ENCODE peak calls at places on chromosomes 12 and 14, in seven cellular contexts. One of them, this sample, is unnamed.

GRCh38 chr12:25435431-25435830 is 117.7 kb downstream of the LMNTD1 start:
- DNase-seq in heart left ventricle: no peak
- DNase-seq in neural progenitor cell: no peak
- DNase-seq in BJ: no peak
- DNase-seq in fibroblast of lung: no peak
- DNase-seq in fibroblast of pulmonary artery: no peak
- DNase-seq in mesothelial cell of epicardium: no peak
- DNase-seq in this sample: no peak

GRCh38 chr12:132185698-132186097 is 41.4 kb downstream of the NOC4L start:
- DNase-seq in heart left ventricle: no peak
- DNase-seq in neural progenitor cell: no peak
- DNase-seq in BJ: no peak
- DNase-seq in fibroblast of lung: no peak
- DNase-seq in fibroblast of pulmonary artery: no peak
- DNase-seq in mesothelial cell of epicardium: no peak
- DNase-seq in this sample: no peak

GRCh38 chr12:95337176-95337575 is 119.6 kb downstream of the VEZT start:
- DNase-seq in heart left ventricle: no peak
- DNase-seq in neural progenitor cell: no peak
- DNase-seq in BJ: peak
- DNase-seq in fibroblast of lung: peak
- DNase-seq in fibroblast of pulmonary artery: peak
- DNase-seq in mesothelial cell of epicardium: no peak
- DNase-seq in this sample: no peak

GRCh38 chr14:70183991-70184390 is 4.8 kb downstream of the SLC8A3 start:
- DNase-seq in heart left ventricle: no peak
- DNase-seq in neural progenitor cell: no peak
- DNase-seq in BJ: no peak
- DNase-seq in fibroblast of lung: no peak
- DNase-seq in fibroblast of pulmonary artery: no peak
- DNase-seq in mesothelial cell of epicardium: no peak
- DNase-seq in this sample: no peak

GRCh38 chr14:69879175-69880047 is at the start of gene SMOC1:
- DNase-seq in heart left ventricle: no peak
- DNase-seq in neural progenitor cell: peak
- DNase-seq in BJ: no peak
- DNase-seq in fibroblast of lung: peak
- DNase-seq in fibroblast of pulmonary artery: peak
- DNase-seq in mesothelial cell of epicardium: peak
- DNase-seq in this sample: peak

GRCh38 chr12:67096533-67097318 is 172.4 kb upstream of the CAND1 start:
- DNase-seq in heart left ventricle: no peak
- DNase-seq in neural progenitor cell: no peak
- DNase-seq in BJ: no peak
- DNase-seq in fibroblast of lung: no peak
- DNase-seq in fibroblast of pulmonary artery: no peak
- DNase-seq in mesothelial cell of epicardium: no peak
- DNase-seq in this sample: peak

GRCh38 chr14:69811868-69812252 is 14.8 kb upstream of the SLC10A1 start:
- DNase-seq in heart left ventricle: no peak
- DNase-seq in neural progenitor cell: no peak
- DNase-seq in BJ: no peak
- DNase-seq in fibroblast of lung: no peak
- DNase-seq in fibroblast of pulmonary artery: no peak
- DNase-seq in mesothelial cell of epicardium: no peak
- DNase-seq in this sample: no peak

GRCh38 chr12:68031881-68032739 is 42.9 kb downstream of the IFNG-AS1 start:
- DNase-seq in heart left ventricle: no peak
- DNase-seq in neural progenitor cell: no peak
- DNase-seq in BJ: no peak
- DNase-seq in fibroblast of lung: no peak
- DNase-seq in fibroblast of pulmonary artery: no peak
- DNase-seq in mesothelial cell of epicardium: no peak
- DNase-seq in this sample: no peak

GRCh38 chr14:53850714-53851296 is 105.8 kb downstream of the BMP4 start:
- DNase-seq in heart left ventricle: no peak
- DNase-seq in neural progenitor cell: no peak
- DNase-seq in BJ: peak
- DNase-seq in fibroblast of lung: peak
- DNase-seq in fibroblast of pulmonary artery: peak
- DNase-seq in mesothelial cell of epicardium: no peak
- DNase-seq in this sample: peak

GRCh38 chr14:36207500-36207899 is 31.0 kb upstream of the PTCSC3 start:
- DNase-seq in heart left ventricle: no peak
- DNase-seq in neural progenitor cell: peak
- DNase-seq in BJ: no peak
- DNase-seq in fibroblast of lung: peak
- DNase-seq in fibroblast of pulmonary artery: peak
- DNase-seq in mesothelial cell of epicardium: no peak
- DNase-seq in this sample: peak
- TF ChIP-seq CTCF in heart left ventricle: peak
- TF ChIP-seq CTCF in neural progenitor cell: peak
- TF ChIP-seq CTCF in BJ: peak
- TF ChIP-seq CTCF in fibroblast of lung: peak
- TF ChIP-seq CTCF in fibroblast of pulmonary artery: peak
- TF ChIP-seq CTCF in mesothelial cell of epicardium: no peak
- TF ChIP-seq CTCF in this sample: peak

DNA sequence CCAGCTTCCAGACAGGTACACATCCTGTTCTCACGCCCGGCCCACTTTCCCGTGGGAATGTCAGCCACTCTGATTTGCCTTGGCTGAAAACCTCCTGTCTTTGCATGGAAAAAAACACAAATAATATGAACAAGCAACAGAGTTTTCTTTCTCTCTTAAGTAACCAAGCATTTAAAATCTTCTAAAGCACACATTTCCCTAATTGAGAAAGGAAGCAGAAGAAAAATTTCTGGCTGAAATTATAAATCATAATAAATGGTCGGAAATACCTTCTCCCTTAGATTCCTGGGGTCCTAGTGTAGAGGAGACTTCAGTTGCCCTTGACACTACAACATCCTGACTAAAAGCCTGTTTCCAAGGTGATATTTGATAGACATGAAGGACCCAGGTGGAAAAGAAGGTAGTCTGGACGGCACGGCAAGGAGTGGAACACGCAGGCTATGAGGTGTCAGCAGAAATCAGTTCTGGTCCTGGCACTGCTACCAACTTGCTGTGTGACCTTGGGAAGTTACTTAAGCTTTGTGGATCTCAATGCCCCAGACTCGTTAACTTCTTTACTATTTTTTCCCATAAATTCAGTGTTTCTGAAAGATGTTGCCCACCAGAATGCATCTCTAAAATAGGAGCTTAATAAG is 37.0 kb upstream of the BCL2L14 start:
- DNase-seq in heart left ventricle: no peak
- DNase-seq in neural progenitor cell: no peak
- DNase-seq in BJ: no peak
- DNase-seq in fibroblast of lung: no peak
- DNase-seq in fibroblast of pulmonary artery: no peak
- DNase-seq in mesothelial cell of epicardium: no peak
- DNase-seq in this sample: no peak
- TF ChIP-seq CTCF in heart left ventricle: no peak
- TF ChIP-seq CTCF in neural progenitor cell: no peak
- TF ChIP-seq CTCF in BJ: no peak
- TF ChIP-seq CTCF in fibroblast of lung: no peak
- TF ChIP-seq CTCF in fibroblast of pulmonary artery: no peak
- TF ChIP-seq CTCF in mesothelial cell of epicardium: no peak
- TF ChIP-seq CTCF in this sample: no peak

GRCh38 chr12:111033281-111034147 is 113.1 kb upstream of the MYL2 start:
- DNase-seq in heart left ventricle: no peak
- DNase-seq in neural progenitor cell: peak
- DNase-seq in BJ: no peak
- DNase-seq in fibroblast of lung: no peak
- DNase-seq in fibroblast of pulmonary artery: no peak
- DNase-seq in mesothelial cell of epicardium: peak
- DNase-seq in this sample: no peak
- TF ChIP-seq CTCF in heart left ventricle: peak
- TF ChIP-seq CTCF in neural progenitor cell: peak
- TF ChIP-seq CTCF in BJ: no peak
- TF ChIP-seq CTCF in fibroblast of lung: no peak
- TF ChIP-seq CTCF in fibroblast of pulmonary artery: no peak
- TF ChIP-seq CTCF in mesothelial cell of epicardium: peak
- TF ChIP-seq CTCF in this sample: peak

GRCh38 chr12:100554608-100555077 is 18.8 kb upstream of the GAS2L3 start:
- DNase-seq in heart left ventricle: no peak
- DNase-seq in neural progenitor cell: peak
- DNase-seq in BJ: peak
- DNase-seq in fibroblast of lung: peak
- DNase-seq in fibroblast of pulmonary artery: peak
- DNase-seq in mesothelial cell of epicardium: no peak
- DNase-seq in this sample: peak

GRCh38 chr12:100557357-100557756 is 16.1 kb upstream of the GAS2L3 start:
- DNase-seq in heart left ventricle: no peak
- DNase-seq in neural progenitor cell: no peak
- DNase-seq in BJ: no peak
- DNase-seq in fibroblast of lung: no peak
- DNase-seq in fibroblast of pulmonary artery: no peak
- DNase-seq in mesothelial cell of epicardium: no peak
- DNase-seq in this sample: no peak

GRCh38 chr12:100553851-100554404 is 19.6 kb upstream of the GAS2L3 start:
- DNase-seq in heart left ventricle: no peak
- DNase-seq in neural progenitor cell: peak
- DNase-seq in BJ: no peak
- DNase-seq in fibroblast of lung: peak
- DNase-seq in fibroblast of pulmonary artery: no peak
- DNase-seq in mesothelial cell of epicardium: no peak
- DNase-seq in this sample: no peak

DNA sequence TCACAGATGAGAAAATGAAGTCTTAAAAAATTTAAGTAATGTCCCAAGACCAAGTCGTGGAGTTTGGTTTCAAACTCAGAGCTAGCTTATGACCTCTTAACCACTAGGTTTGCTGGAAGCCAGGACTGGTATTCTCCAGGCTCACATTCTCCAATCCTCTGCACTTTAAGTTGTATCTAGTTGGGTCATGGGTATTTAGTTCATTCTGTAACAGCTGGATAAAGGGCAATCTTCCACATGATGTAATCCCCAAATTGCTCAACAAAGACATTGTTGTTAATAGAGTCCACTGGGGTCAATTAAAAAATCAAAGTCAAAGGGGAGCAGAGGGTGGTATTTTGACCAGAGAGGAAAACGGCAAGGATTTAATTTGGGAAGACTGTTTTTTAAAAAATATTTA is 17.8 kb upstream of the GAS2L3 start:
- DNase-seq in heart left ventricle: no peak
- DNase-seq in neural progenitor cell: no peak
- DNase-seq in BJ: no peak
- DNase-seq in fibroblast of lung: peak
- DNase-seq in fibroblast of pulmonary artery: peak
- DNase-seq in mesothelial cell of epicardium: no peak
- DNase-seq in this sample: peak
- TF ChIP-seq CTCF in heart left ventricle: no peak
- TF ChIP-seq CTCF in neural progenitor cell: no peak
- TF ChIP-seq CTCF in BJ: no peak
- TF ChIP-seq CTCF in fibroblast of lung: no peak
- TF ChIP-seq CTCF in fibroblast of pulmonary artery: no peak
- TF ChIP-seq CTCF in mesothelial cell of epicardium: no peak
- TF ChIP-seq CTCF in this sample: no peak

DNA sequence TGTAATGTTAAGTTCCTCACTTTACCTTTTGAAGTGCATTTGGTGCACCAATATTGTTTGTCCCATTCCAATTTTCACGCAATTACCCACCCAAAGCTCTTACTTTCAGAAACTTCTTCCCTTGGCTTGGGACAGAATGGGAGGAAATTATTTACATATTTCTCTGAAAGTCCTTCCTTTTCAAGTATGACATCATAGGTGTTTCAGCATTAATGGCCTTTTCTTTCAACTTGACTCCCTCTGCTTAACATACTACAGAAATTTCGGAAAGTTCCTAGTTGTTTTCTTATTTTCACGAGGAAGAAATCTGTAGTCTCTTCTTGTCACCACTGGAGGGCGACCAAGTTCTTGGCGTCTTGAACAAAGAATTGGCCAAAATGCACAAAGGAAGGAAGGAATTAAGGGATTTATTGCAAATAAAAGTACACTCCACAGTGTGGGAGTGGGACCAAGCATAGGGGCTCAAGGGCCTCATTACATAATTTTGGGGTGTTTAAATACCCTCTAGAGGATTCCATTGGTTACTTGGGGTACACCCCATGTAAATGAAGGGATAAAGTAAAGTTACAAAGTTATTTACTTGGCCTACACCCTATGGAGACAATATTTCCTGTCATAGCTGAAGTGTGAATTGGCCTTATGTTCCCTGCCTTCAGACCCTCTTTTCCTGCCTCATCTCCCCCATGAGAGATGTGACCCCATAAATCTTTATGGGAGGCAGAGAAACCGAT is 70.5 kb downstream of the RPL10L start:
- DNase-seq in heart left ventricle: no peak
- DNase-seq in neural progenitor cell: peak
- DNase-seq in BJ: no peak
- DNase-seq in fibroblast of lung: peak
- DNase-seq in fibroblast of pulmonary artery: peak
- DNase-seq in mesothelial cell of epicardium: no peak
- DNase-seq in this sample: peak
- TF ChIP-seq CTCF in heart left ventricle: no peak
- TF ChIP-seq CTCF in neural progenitor cell: peak
- TF ChIP-seq CTCF in BJ: peak
- TF ChIP-seq CTCF in fibroblast of lung: peak
- TF ChIP-seq CTCF in fibroblast of pulmonary artery: peak
- TF ChIP-seq CTCF in mesothelial cell of epicardium: peak
- TF ChIP-seq CTCF in this sample: peak

GRCh38 chr12:18549598-18549997 is 188.2 kb downstream of the PLCZ1 start:
- DNase-seq in heart left ventricle: no peak
- DNase-seq in neural progenitor cell: peak
- DNase-seq in BJ: no peak
- DNase-seq in fibroblast of lung: no peak
- DNase-seq in fibroblast of pulmonary artery: no peak
- DNase-seq in mesothelial cell of epicardium: no peak
- DNase-seq in this sample: no peak
- TF ChIP-seq CTCF in heart left ventricle: no peak
- TF ChIP-seq CTCF in neural progenitor cell: peak
- TF ChIP-seq CTCF in BJ: no peak
- TF ChIP-seq CTCF in fibroblast of lung: no peak
- TF ChIP-seq CTCF in fibroblast of pulmonary artery: no peak
- TF ChIP-seq CTCF in mesothelial cell of epicardium: no peak
- TF ChIP-seq CTCF in this sample: no peak

DNA sequence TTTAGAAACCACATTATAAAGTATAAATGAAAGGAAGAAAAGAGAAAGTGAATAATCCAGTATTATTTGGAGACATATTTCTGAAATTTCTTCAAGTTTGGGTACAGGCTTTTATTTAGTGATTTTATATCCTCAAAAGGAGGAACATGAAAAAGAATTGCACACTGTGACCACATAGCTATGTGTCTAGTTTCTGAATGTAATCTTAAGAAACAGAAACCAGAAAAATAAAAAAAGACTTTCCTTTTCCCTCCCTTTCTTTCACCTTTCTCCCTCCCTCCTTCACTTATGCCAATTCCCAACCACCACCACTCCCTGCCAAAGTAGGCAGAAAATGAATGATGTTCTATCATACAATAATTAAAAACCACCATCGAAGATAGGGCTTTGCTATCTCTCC is 189.6 kb downstream of the PRKD1 start:
- DNase-seq in heart left ventricle: no peak
- DNase-seq in neural progenitor cell: no peak
- DNase-seq in BJ: no peak
- DNase-seq in fibroblast of lung: no peak
- DNase-seq in fibroblast of pulmonary artery: no peak
- DNase-seq in mesothelial cell of epicardium: no peak
- DNase-seq in this sample: no peak
- TF ChIP-seq CTCF in heart left ventricle: no peak
- TF ChIP-seq CTCF in neural progenitor cell: no peak
- TF ChIP-seq CTCF in BJ: no peak
- TF ChIP-seq CTCF in fibroblast of lung: no peak
- TF ChIP-seq CTCF in fibroblast of pulmonary artery: no peak
- TF ChIP-seq CTCF in mesothelial cell of epicardium: no peak
- TF ChIP-seq CTCF in this sample: no peak

This sample was measured in MCF 10A.